ENCODE peak calls at places on chromosomes 2 and 18, in four cellular contexts. C is AG10803, J is GOT3, I is NCI-H1436. T is an unnamed sample.

GRCh38 chr18:3595282-3596273 is 145.6 kb downstream of the TGIF1 start:
- DNase-seq in C (peak), J (no peak), I (no peak), T (no peak)

GRCh38 chr2:8193146-8193545 is 488.7 kb upstream of the ID2 start:
- DNase-seq in C (peak), J (no peak), I (no peak), T (no peak)

GRCh38 chr18:79804130-79804772 is 6.5 kb downstream of the KCNG2 start:
- DNase-seq in C (no peak), J (no peak), I (no peak), T (peak)

GRCh38 chr18:79639072-79639829 is 40.4 kb upstream of the CTDP1 start:
- DNase-seq in C (no peak), J (no peak), I (no peak), T (no peak)

GRCh38 chr2:216752855-216753505 is 57.6 kb upstream of the IGFBP5 start:
- DNase-seq in C (peak), J (no peak), I (no peak), T (no peak)

GRCh38 chr2:47058061-47058931 is 96.8 kb downstream of the STPG4 start:
- DNase-seq in C (peak), J (no peak), I (no peak), T (no peak)

GRCh38 chr2:217095511-217096205 is 235.8 kb upstream of the TNP1 start:
- DNase-seq in C (no peak), J (no peak), I (no peak), T (no peak)

GRCh38 chr2:233436191-233436581 is 81.9 kb downstream of the DGKD start:
- DNase-seq in C (no peak), J (no peak), I (no peak), T (no peak)

GRCh38 chr2:233208382-233209116 is 42.9 kb upstream of the ATG16L1 start:
- DNase-seq in C (no peak), J (no peak), I (no peak), T (no peak)

GRCh38 chr2:197097578-197098366 is 171.3 kb upstream of the PGAP1 start:
- DNase-seq in C (peak), J (no peak), I (no peak), T (no peak)

GRCh38 chr2:36618381-36618780 is 20.4 kb upstream of the FEZ2 start:
- DNase-seq in C (peak), J (no peak), I (peak), T (peak)

GRCh38 chr2:125172181-125172580 is 1147.1 kb downstream of the CNTNAP5 start:
- DNase-seq in C (no peak), J (no peak), I (no peak), T (no peak)

GRCh38 chr2:228699888-228700287 is 518.4 kb upstream of the SPHKAP start:
- DNase-seq in C (no peak), J (no peak), I (no peak), T (no peak)